ENCODE peak calls at places on chromosome 20, in six cellular contexts. U is heart right ventricle, M is fibroblast of lung, C is colonic mucosa, E is hepatocyte, L is upper lobe of right lung. Z is an unnamed sample.

GRCh38 chr20:59994697-59995122 is 36.5 kb downstream of the CDH26 start:
- DNase-seq in M (no peak), U (peak), L (peak), C (peak), E (peak), Z (no peak)

GRCh38 chr20:59938221-59938620 is 1.9 kb downstream of the PPP1R3D start:
- DNase-seq in C (no peak), U (no peak), L (no peak), E (no peak), M (peak), Z (no peak)

GRCh38 chr20:57435498-57436222 is 44.5 kb downstream of the RBM38 start:
- DNase-seq in C (peak), L (peak), M (peak), U (peak), E (no peak), Z (peak)

GRCh38 chr20:45359406-45360148 is 3.4 kb upstream of the SYS1 start:
- DNase-seq in E (peak), U (no peak), L (no peak), M (peak), C (peak), Z (no peak)

GRCh38 chr20:31638317-31638716 is 605 bp downstream of the COX4I2 start:
- DNase-seq in U (no peak), M (no peak), L (no peak), E (no peak), C (no peak), Z (no peak)

GRCh38 chr20:6420336-6420735 is 297.5 kb upstream of the FERMT1 start:
- DNase-seq in L (no peak), E (no peak), C (no peak), U (no peak), M (no peak), Z (no peak)

GRCh38 chr20:57993738-57994431 is 234.6 kb downstream of the ANKRD60 start:
- DNase-seq in C (no peak), E (no peak), M (peak), U (no peak), L (no peak), Z (no peak)

GRCh38 chr20:34396408-34396807 is 33.3 kb downstream of the ITCH start:
- DNase-seq in L (no peak), U (no peak), E (no peak), M (no peak), C (no peak), Z (no peak)

GRCh38 chr20:57907131-57908083 is 197.6 kb upstream of the PMEPA1 start:
- DNase-seq in M (peak), C (no peak), U (no peak), E (no peak), L (no peak), Z (no peak)

GRCh38 chr20:59222982-59223610 is 59.5 kb downstream of the ZNF831 start:
- DNase-seq in E (peak), M (no peak), C (no peak), U (no peak), L (no peak), Z (no peak)

GRCh38 chr20:4546786-4547185 is 174.9 kb upstream of the PRND start:
- DNase-seq in C (no peak), U (no peak), E (peak), L (no peak), M (peak), Z (no peak)

GRCh38 chr20:47676912-47677311 is 108.4 kb downstream of the SULF2 start:
- DNase-seq in U (no peak), E (no peak), L (no peak), M (no peak), C (no peak), Z (no peak)
- H3K27ac ChIP-seq in U (no peak), E (no peak), L (no peak), M (no peak), C (no peak), Z (no peak)

DNA sequence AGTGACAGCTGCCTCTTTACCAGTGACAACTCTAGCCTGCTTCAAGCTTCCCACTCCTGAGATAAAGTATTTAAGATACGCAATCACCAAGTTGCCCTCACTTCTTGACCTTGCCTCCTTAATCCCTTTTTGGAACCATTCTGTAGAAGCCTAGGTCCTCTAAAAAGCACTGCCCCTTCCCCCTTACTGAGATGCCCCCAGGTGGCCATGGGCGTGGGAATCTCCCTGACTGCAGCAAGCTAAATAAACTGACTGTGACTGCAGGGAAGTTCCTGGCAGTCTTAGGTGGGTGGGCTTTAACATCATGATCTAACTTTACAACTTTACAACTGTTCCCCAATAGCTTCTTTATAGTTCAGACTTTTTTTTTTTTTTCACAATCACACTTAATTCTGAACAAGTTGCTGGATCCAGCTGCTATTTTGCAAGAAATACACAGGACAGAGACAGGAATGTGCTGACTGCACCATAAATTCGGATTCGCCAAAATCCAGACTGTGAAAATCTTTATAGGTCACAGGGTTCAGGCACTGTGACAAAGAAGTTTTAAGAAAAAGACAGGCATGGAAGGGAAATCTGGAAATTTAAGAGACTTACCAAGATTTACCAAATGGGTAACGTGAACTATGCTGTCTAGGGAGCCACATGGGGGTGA is 344.2 kb upstream of the SULF2 start:
- DNase-seq in E (no peak), C (no peak), U (no peak), M (peak), L (no peak), Z (no peak)
- H3K4me3 ChIP-seq in E (no peak), C (no peak), U (no peak), M (no peak), L (no peak), Z (no peak)

GRCh38 chr20:38965264-38965663 is 3.1 kb downstream of the DHX35 start:
- DNase-seq in C (no peak), E (no peak), U (no peak), M (no peak), L (no peak), Z (no peak)

GRCh38 chr20:38961530-38962043 is 557 bp upstream of the DHX35 start:
- DNase-seq in U (no peak), L (no peak), E (no peak), M (no peak), C (no peak), Z (no peak)

GRCh38 chr20:38962898-38963484 is 847 bp downstream of the DHX35 start:
- DNase-seq in M (no peak), U (no peak), C (no peak), L (no peak), E (no peak), Z (no peak)

GRCh38 chr20:38963745-38964144 is 1.6 kb downstream of the DHX35 start:
- DNase-seq in U (no peak), M (no peak), L (no peak), C (no peak), E (no peak), Z (no peak)

GRCh38 chr20:38962044-38962897 is at the start of gene DHX35:
- DNase-seq in L (peak), U (peak), E (peak), C (peak), M (peak), Z (peak)
- TF ChIP-seq CTCF in L (peak), U (peak), E (peak), C (no peak), M (peak), Z (peak)

GRCh38 chr20:46960536-46960935 is 65.9 kb downstream of the EYA2 start:
- DNase-seq in E (no peak), L (no peak), C (no peak), U (no peak), M (no peak), Z (no peak)

GRCh38 chr20:46963196-46963529 is 68.5 kb downstream of the EYA2 start:
- DNase-seq in M (no peak), E (no peak), U (no peak), C (no peak), L (no peak), Z (no peak)

GRCh38 chr20:46964299-46965123 is 69.9 kb downstream of the EYA2 start:
- DNase-seq in U (no peak), M (no peak), E (no peak), L (no peak), C (no peak), Z (no peak)

GRCh38 chr20:46963758-46964181 is 69.1 kb downstream of the EYA2 start:
- DNase-seq in C (no peak), M (no peak), U (no peak), L (no peak), E (no peak), Z (no peak)

DNA sequence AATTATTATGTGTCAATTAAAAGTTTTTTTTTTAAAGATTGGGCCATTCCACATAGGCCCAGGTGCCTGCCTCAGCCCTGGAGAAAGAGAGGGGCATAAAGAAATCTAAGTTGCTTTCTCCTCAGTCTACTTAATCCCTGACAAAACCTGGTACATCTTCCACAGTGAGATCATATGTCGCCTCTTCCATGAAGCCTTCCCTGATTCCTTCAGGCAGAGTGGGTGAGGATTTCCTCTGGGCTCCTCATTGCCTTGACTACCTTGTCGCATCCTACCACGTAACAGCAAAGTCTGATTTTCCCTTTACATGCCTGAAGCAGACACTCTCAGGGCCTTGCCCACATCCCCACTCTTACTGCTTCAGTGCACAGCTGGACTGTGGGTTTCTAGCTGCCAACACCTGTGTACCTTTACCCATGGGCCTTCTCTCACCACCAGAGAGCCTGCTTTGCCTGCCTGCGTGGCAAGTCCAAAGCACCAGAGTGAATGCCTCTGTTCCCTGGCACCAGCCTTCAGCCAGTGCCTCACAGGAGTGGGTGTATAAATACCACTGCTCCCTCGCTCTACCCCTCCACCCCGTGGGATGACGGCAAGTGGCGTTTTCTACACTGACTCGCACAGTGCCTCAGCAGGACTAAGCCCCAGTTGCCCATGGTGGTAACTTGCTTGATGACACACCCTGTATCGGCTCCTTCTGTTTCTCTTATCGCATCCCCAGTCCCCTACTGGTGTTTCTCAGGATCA is 68.0 kb downstream of the EYA2 start:
- DNase-seq in C (no peak), U (no peak), L (no peak), M (no peak), E (no peak), Z (no peak)
- H3K27ac ChIP-seq in C (no peak), U (no peak), L (no peak), M (no peak), E (no peak), Z (no peak)

GRCh38 chr20:62244644-62245108 is 6.4 kb downstream of the OSBPL2 start:
- DNase-seq in C (no peak), E (no peak), M (no peak), L (no peak), U (no peak), Z (no peak)

GRCh38 chr20:62243106-62243505 is 4.8 kb downstream of the OSBPL2 start:
- DNase-seq in L (no peak), M (no peak), U (no peak), C (no peak), E (no peak), Z (no peak)

GRCh38 chr20:62245911-62246280 is 7.6 kb downstream of the OSBPL2 start:
- DNase-seq in U (no peak), C (no peak), L (no peak), E (no peak), M (no peak), Z (no peak)

GRCh38 chr20:62242196-62242595 is 3.9 kb downstream of the OSBPL2 start:
- DNase-seq in M (no peak), C (no peak), L (no peak), U (peak), E (no peak), Z (no peak)

GRCh38 chr20:62243906-62244515 is 5.7 kb downstream of the OSBPL2 start:
- DNase-seq in E (no peak), C (no peak), L (no peak), U (no peak), M (no peak), Z (no peak)
- H3K4me3 ChIP-seq in E (no peak), C (no peak), L (no peak), U (no peak), M (no peak), Z (no peak)

DNA sequence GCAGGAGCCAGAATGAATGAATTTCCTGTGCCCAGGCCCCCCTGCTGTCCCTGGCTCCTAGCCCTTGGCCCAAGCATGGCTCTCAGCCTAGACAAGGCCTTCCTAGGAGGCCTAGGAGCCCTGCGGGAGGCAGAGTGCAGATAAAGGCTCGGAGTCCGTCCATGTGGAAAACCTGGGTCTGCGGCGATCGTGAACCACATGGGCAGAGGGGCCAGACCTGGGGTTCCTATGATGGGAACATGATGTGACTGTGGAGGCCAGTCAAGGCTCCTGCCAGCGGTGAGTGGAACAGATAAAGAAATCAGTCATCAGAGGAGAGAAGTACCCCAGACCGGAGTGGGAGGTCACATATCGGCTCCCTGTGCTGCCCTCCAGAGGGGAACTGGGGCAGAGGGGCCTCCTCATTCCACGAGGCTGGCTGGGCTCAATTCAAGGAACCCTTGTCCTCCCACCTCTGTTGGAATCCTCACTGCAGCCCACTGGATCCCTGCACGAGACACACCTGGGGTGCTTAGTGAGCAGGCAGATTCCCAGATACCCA is 5.8 kb upstream of the VSTM2L start:
- DNase-seq in M (no peak), C (no peak), L (no peak), U (peak), E (no peak), Z (no peak)
- TF ChIP-seq CTCF in M (no peak), C (no peak), L (no peak), U (peak), E (peak), Z (no peak)